ENCODE peak calls at places on chromosomes 5 and 9, in six cellular contexts. One of them, this sample, is unnamed.

GRCh38 chr9:133605856-133606721 is 3.1 kb downstream of the FAM163B start:
- DNase-seq in mesenchymal stem cell: no peak
- DNase-seq in trophoblast cell: no peak
- DNase-seq in IMR-90: no peak
- DNase-seq in neuronal stem cell: no peak
- DNase-seq in H1: no peak
- DNase-seq in this sample: no peak

GRCh38 chr5:41721521-41721920 is 148.7 kb downstream of the OXCT1 start:
- DNase-seq in IMR-90: peak; percentile 2
- DNase-seq in neuronal stem cell: no peak
- DNase-seq in H1: no peak
- DNase-seq in mesenchymal stem cell: no peak
- DNase-seq in trophoblast cell: no peak
- DNase-seq in this sample: no peak

GRCh38 chr9:131031642-131032005 is 22.6 kb downstream of the LAMC3 start:
- DNase-seq in neuronal stem cell: no peak
- DNase-seq in IMR-90: no peak
- DNase-seq in H1: no peak
- DNase-seq in trophoblast cell: no peak
- DNase-seq in mesenchymal stem cell: no peak
- DNase-seq in this sample: no peak

GRCh38 chr5:80125962-80126480 is 90.9 kb downstream of the THBS4 start:
- DNase-seq in neuronal stem cell: no peak
- DNase-seq in mesenchymal stem cell: peak; percentile 59
- DNase-seq in IMR-90: peak; percentile 48
- DNase-seq in H1: no peak
- DNase-seq in trophoblast cell: peak; percentile 54
- DNase-seq in this sample: no peak

GRCh38 chr9:130342714-130343085 is 77.1 kb downstream of the HMCN2 start:
- DNase-seq in mesenchymal stem cell: no peak
- DNase-seq in trophoblast cell: no peak
- DNase-seq in H1: no peak
- DNase-seq in IMR-90: no peak
- DNase-seq in neuronal stem cell: no peak
- DNase-seq in this sample: no peak

GRCh38 chr5:6176294-6176693 is 202.1 kb downstream of the MED10 start:
- DNase-seq in neuronal stem cell: no peak
- DNase-seq in IMR-90: no peak
- DNase-seq in mesenchymal stem cell: no peak
- DNase-seq in H1: no peak
- DNase-seq in trophoblast cell: no peak
- DNase-seq in this sample: no peak

GRCh38 chr5:119315516-119315949 is 40.3 kb upstream of the TNFAIP8 start:
- DNase-seq in IMR-90: no peak
- DNase-seq in H1: no peak
- DNase-seq in trophoblast cell: no peak
- DNase-seq in mesenchymal stem cell: no peak
- DNase-seq in neuronal stem cell: no peak
- DNase-seq in this sample: no peak

GRCh38 chr5:126778675-126779403 is 1.9 kb downstream of the LMNB1 start:
- DNase-seq in mesenchymal stem cell: no peak
- DNase-seq in trophoblast cell: peak; percentile 16
- DNase-seq in H1: no peak
- DNase-seq in IMR-90: no peak
- DNase-seq in neuronal stem cell: peak; percentile 18
- DNase-seq in this sample: no peak

GRCh38 chr5:172778223-172778814 is 7.3 kb upstream of the DUSP1 start:
- DNase-seq in mesenchymal stem cell: peak; percentile 92
- DNase-seq in trophoblast cell: peak; percentile 38
- DNase-seq in neuronal stem cell: no peak
- DNase-seq in H1: no peak
- DNase-seq in IMR-90: peak; percentile 89
- DNase-seq in this sample: no peak

GRCh38 chr9:120372040-120372439 is 207.9 kb downstream of the CDK5RAP2 start:
- DNase-seq in mesenchymal stem cell: no peak
- DNase-seq in H1: no peak
- DNase-seq in neuronal stem cell: no peak
- DNase-seq in IMR-90: no peak
- DNase-seq in trophoblast cell: no peak
- DNase-seq in this sample: no peak

GRCh38 chr9:17013010-17013409 is 121.8 kb upstream of the CNTLN start:
- DNase-seq in H1: no peak
- DNase-seq in IMR-90: no peak
- DNase-seq in mesenchymal stem cell: no peak
- DNase-seq in neuronal stem cell: no peak
- DNase-seq in trophoblast cell: no peak
- DNase-seq in this sample: no peak

GRCh38 chr5:59562756-59563389 is 330.7 kb downstream of the PDE4D start:
- DNase-seq in IMR-90: peak; percentile 33
- DNase-seq in neuronal stem cell: peak; percentile 40
- DNase-seq in trophoblast cell: peak; percentile 27
- DNase-seq in mesenchymal stem cell: peak; percentile 77
- DNase-seq in H1: no peak
- DNase-seq in this sample: peak; percentile 55

GRCh38 chr5:149959406-149960236 is 937 bp upstream of the SLC26A2 start:
- DNase-seq in mesenchymal stem cell: peak; percentile 93
- DNase-seq in IMR-90: peak; percentile 58
- DNase-seq in neuronal stem cell: no peak
- DNase-seq in trophoblast cell: peak; percentile 53
- DNase-seq in H1: peak; percentile 52
- DNase-seq in this sample: peak; percentile 39

GRCh38 chr9:84141762-84142370 is 161.3 kb downstream of the RMI1 start:
- DNase-seq in trophoblast cell: no peak
- DNase-seq in mesenchymal stem cell: no peak
- DNase-seq in H1: no peak
- DNase-seq in IMR-90: no peak
- DNase-seq in neuronal stem cell: no peak
- DNase-seq in this sample: no peak

GRCh38 chr5:67824852-67825251 is 390.7 kb upstream of the PIK3R1 start:
- DNase-seq in mesenchymal stem cell: no peak
- DNase-seq in trophoblast cell: no peak
- DNase-seq in H1: no peak
- DNase-seq in neuronal stem cell: no peak
- DNase-seq in IMR-90: no peak
- DNase-seq in this sample: no peak

GRCh38 chr5:171464829-171465228 is 45.4 kb downstream of the FGF18 start:
- DNase-seq in IMR-90: no peak
- DNase-seq in trophoblast cell: no peak
- DNase-seq in mesenchymal stem cell: no peak
- DNase-seq in neuronal stem cell: no peak
- DNase-seq in H1: no peak
- DNase-seq in this sample: no peak

GRCh38 chr9:37036237-37037136 is 2.4 kb upstream of the PAX5 start:
- DNase-seq in H1: peak; percentile 73
- DNase-seq in trophoblast cell: peak; percentile 56
- DNase-seq in mesenchymal stem cell: peak; percentile 57
- DNase-seq in IMR-90: peak; percentile 12
- DNase-seq in neuronal stem cell: no peak
- DNase-seq in this sample: peak; percentile 60

GRCh38 chr5:14144586-14145355 is 1.6 kb downstream of the TRIO start:
- DNase-seq in neuronal stem cell: peak; percentile 49
- DNase-seq in mesenchymal stem cell: peak; percentile 66
- DNase-seq in trophoblast cell: peak; percentile 77
- DNase-seq in IMR-90: peak; percentile 52
- DNase-seq in H1: peak; percentile 74
- DNase-seq in this sample: peak; percentile 51

GRCh38 chr5:55620009-55620770 is 85.4 kb upstream of the PLPP1 start:
- DNase-seq in mesenchymal stem cell: peak; percentile 47
- DNase-seq in neuronal stem cell: no peak
- DNase-seq in IMR-90: no peak
- DNase-seq in trophoblast cell: no peak
- DNase-seq in H1: no peak
- DNase-seq in this sample: no peak

GRCh38 chr5:114988096-114988495 is 181.6 kb downstream of the TRIM36 start:
- DNase-seq in trophoblast cell: no peak
- DNase-seq in H1: no peak
- DNase-seq in IMR-90: no peak
- DNase-seq in neuronal stem cell: no peak
- DNase-seq in mesenchymal stem cell: no peak
- DNase-seq in this sample: no peak

GRCh38 chr9:124456341-124457078 is 6.3 kb downstream of the ADGRD2 start:
- DNase-seq in trophoblast cell: no peak
- DNase-seq in neuronal stem cell: no peak
- DNase-seq in mesenchymal stem cell: no peak
- DNase-seq in H1: no peak
- DNase-seq in IMR-90: no peak
- DNase-seq in this sample: peak; percentile 28

GRCh38 chr9:15755660-15756059 is 202.8 kb downstream of the CCDC171 start:
- DNase-seq in H1: no peak
- DNase-seq in IMR-90: peak; percentile 4
- DNase-seq in trophoblast cell: no peak
- DNase-seq in neuronal stem cell: no peak
- DNase-seq in mesenchymal stem cell: peak; percentile 58
- DNase-seq in this sample: no peak

GRCh38 chr5:6606884-6607558 is 25.8 kb downstream of the NSUN2 start:
- DNase-seq in IMR-90: no peak
- DNase-seq in neuronal stem cell: no peak
- DNase-seq in mesenchymal stem cell: no peak
- DNase-seq in trophoblast cell: no peak
- DNase-seq in H1: no peak
- DNase-seq in this sample: no peak

DNA sequence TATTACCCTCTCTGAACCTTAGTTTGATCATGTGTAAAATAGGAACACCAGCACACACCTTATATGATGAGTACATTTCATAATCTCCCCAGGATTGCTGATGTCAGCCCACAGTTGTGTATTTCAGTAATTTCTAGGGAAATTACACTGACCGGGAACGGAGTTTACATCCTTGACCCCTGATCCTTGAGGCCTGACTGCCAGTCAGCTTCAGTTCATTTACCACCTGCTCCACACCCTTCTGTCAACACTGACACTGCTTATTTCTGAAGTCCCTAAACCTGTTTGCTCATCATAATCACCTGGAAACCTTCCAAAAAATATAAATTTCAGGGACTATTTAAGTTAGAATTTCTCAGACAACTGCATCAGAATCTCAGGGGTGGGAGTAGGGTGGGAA is 55.3 kb downstream of the ZNF622 start:
- DNase-seq in trophoblast cell: no peak
- DNase-seq in IMR-90: no peak
- DNase-seq in H1: no peak
- DNase-seq in neuronal stem cell: no peak
- DNase-seq in mesenchymal stem cell: no peak
- DNase-seq in this sample: no peak
- H4K91ac ChIP-seq in trophoblast cell: no peak overlapping the region
- H4K91ac ChIP-seq in IMR-90: no peak overlapping the region
- H4K91ac ChIP-seq in H1: no peak overlapping the region
- H4K91ac ChIP-seq in neuronal stem cell: no peak overlapping the region
- H4K91ac ChIP-seq in mesenchymal stem cell: no peak overlapping the region
- H4K91ac ChIP-seq in this sample: no peak overlapping the region

GRCh38 chr5:90621848-90622247 is 63.3 kb downstream of the ADGRV1 start:
- DNase-seq in H1: no peak
- DNase-seq in neuronal stem cell: no peak
- DNase-seq in IMR-90: no peak
- DNase-seq in mesenchymal stem cell: no peak
- DNase-seq in trophoblast cell: no peak
- DNase-seq in this sample: no peak

GRCh38 chr5:90628492-90628891 is 69.9 kb downstream of the ADGRV1 start:
- DNase-seq in mesenchymal stem cell: no peak
- DNase-seq in H1: no peak
- DNase-seq in IMR-90: no peak
- DNase-seq in trophoblast cell: no peak
- DNase-seq in neuronal stem cell: no peak
- DNase-seq in this sample: no peak

DNA sequence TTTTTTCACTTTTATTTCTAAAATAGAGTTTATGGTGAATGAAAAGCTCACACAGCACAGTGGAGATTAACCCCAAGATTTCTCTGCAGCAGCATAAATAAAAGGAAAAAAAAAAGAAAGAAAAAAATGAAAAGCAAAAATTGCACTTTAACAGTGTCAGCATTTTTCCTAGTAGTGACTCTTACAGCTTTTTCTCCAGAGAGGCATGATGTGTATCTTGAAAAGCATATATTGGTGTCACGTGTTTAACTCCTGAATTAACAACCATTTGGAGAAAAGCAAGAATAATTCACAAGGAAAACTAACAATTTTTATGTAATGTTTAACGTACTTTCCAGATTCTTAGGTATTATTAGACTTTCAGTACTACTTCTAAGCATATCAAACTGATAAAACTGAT is 67.9 kb downstream of the ADGRV1 start:
- DNase-seq in IMR-90: no peak
- DNase-seq in H1: no peak
- DNase-seq in mesenchymal stem cell: no peak
- DNase-seq in trophoblast cell: no peak
- DNase-seq in neuronal stem cell: no peak
- DNase-seq in this sample: no peak
- H2BK5ac ChIP-seq in IMR-90: no peak overlapping the region
- H2BK5ac ChIP-seq in H1: no peak overlapping the region
- H2BK5ac ChIP-seq in mesenchymal stem cell: no peak overlapping the region
- H2BK5ac ChIP-seq in trophoblast cell: no peak overlapping the region
- H2BK5ac ChIP-seq in neuronal stem cell: no peak overlapping the region
- H2BK5ac ChIP-seq in this sample: no peak overlapping the region

GRCh38 chr9:18982246-18982589 is 50.8 kb downstream of the SAXO1 start:
- DNase-seq in trophoblast cell: no peak
- DNase-seq in mesenchymal stem cell: no peak
- DNase-seq in IMR-90: no peak
- DNase-seq in H1: no peak
- DNase-seq in neuronal stem cell: no peak
- DNase-seq in this sample: no peak

GRCh38 chr9:18978188-18978587 is 54.8 kb downstream of the SAXO1 start:
- DNase-seq in trophoblast cell: no peak
- DNase-seq in mesenchymal stem cell: no peak
- DNase-seq in H1: no peak
- DNase-seq in neuronal stem cell: no peak
- DNase-seq in IMR-90: no peak
- DNase-seq in this sample: no peak

GRCh38 chr9:18979367-18979766 is 53.6 kb downstream of the SAXO1 start:
- DNase-seq in trophoblast cell: no peak
- DNase-seq in neuronal stem cell: no peak
- DNase-seq in IMR-90: peak; percentile 71
- DNase-seq in H1: no peak
- DNase-seq in mesenchymal stem cell: peak; percentile 6
- DNase-seq in this sample: no peak

GRCh38 chr9:18980124-18980660 is 52.8 kb downstream of the SAXO1 start:
- DNase-seq in neuronal stem cell: no peak
- DNase-seq in trophoblast cell: no peak
- DNase-seq in H1: no peak
- DNase-seq in mesenchymal stem cell: no peak
- DNase-seq in IMR-90: no peak
- DNase-seq in this sample: no peak

GRCh38 chr9:18981471-18982245 is 51.4 kb downstream of the SAXO1 start:
- DNase-seq in IMR-90: no peak
- DNase-seq in trophoblast cell: no peak
- DNase-seq in mesenchymal stem cell: no peak
- DNase-seq in H1: no peak
- DNase-seq in neuronal stem cell: no peak
- DNase-seq in this sample: no peak
- H4K8ac ChIP-seq in IMR-90: no peak overlapping the region
- H4K8ac ChIP-seq in trophoblast cell: no peak overlapping the region
- H4K8ac ChIP-seq in mesenchymal stem cell: no peak overlapping the region
- H4K8ac ChIP-seq in H1: no peak overlapping the region
- H4K8ac ChIP-seq in neuronal stem cell: no peak overlapping the region
- H4K8ac ChIP-seq in this sample: no peak overlapping the region

DNA sequence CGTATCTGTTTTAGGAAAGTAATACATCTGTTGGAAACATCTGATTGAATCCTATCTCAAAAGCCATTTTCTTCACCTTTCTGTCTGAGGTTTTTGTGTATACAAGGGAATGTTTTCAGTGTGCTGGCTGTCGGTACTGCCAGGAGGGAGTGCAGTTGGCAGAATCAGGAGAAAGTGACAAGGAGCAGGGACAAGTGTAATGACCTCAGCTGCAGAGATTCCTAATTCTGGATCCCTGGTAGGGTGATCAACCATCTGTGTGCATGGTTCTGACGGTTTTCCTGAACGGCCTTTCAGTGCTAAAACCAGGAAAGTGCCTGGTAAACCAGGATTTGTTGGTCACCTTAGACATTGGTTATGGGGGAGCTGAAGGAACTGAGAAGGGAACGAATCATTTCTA is 1.6 kb upstream of the GDA start:
- DNase-seq in IMR-90: no peak
- DNase-seq in mesenchymal stem cell: no peak
- DNase-seq in trophoblast cell: no peak
- DNase-seq in H1: no peak
- DNase-seq in neuronal stem cell: no peak
- DNase-seq in this sample: no peak
- H4K91ac ChIP-seq in IMR-90: no peak overlapping the region
- H4K91ac ChIP-seq in mesenchymal stem cell: no peak overlapping the region
- H4K91ac ChIP-seq in trophoblast cell: no peak overlapping the region
- H4K91ac ChIP-seq in H1: no peak overlapping the region
- H4K91ac ChIP-seq in neuronal stem cell: no peak overlapping the region
- H4K91ac ChIP-seq in this sample: no peak overlapping the region

This sample was measured in H9.